ENCODE peak calls at places on chromosomes 13 and 19, in nine cellular contexts. One of them, this sample, is unnamed. For H3K9me3, the result is how much of the 10 kb centered on the place peaks cover.

GRCh38 chr19:14440049-14440448 is 6.9 kb downstream of the PKN1 start:
- DNase-seq in transverse colon: peak
- DNase-seq in pancreas: peak
- DNase-seq in K562: peak
- DNase-seq in IMR-90: no peak
- DNase-seq in A673: no peak
- DNase-seq in HAP-1: no peak
- DNase-seq in CD8-positive, alpha-beta T cell: peak
- DNase-seq in mucosa of descending colon: peak
- DNase-seq in this sample: no peak

GRCh38 chr19:15265849-15266248 is 33.6 kb upstream of the EPHX3 start:
- DNase-seq in pancreas: peak
- DNase-seq in CD8-positive, alpha-beta T cell: no peak
- DNase-seq in IMR-90: peak
- DNase-seq in A673: peak
- DNase-seq in mucosa of descending colon: peak
- DNase-seq in K562: no peak
- DNase-seq in HAP-1: no peak
- DNase-seq in transverse colon: peak
- DNase-seq in this sample: peak

GRCh38 chr13:41107104-41107571 is 25.5 kb downstream of the KBTBD6 start:
- DNase-seq in CD8-positive, alpha-beta T cell: no peak
- DNase-seq in mucosa of descending colon: no peak
- DNase-seq in K562: no peak
- DNase-seq in HAP-1: no peak
- DNase-seq in A673: no peak
- DNase-seq in pancreas: no peak
- DNase-seq in transverse colon: no peak
- DNase-seq in IMR-90: no peak
- DNase-seq in this sample: no peak

GRCh38 chr13:26200811-26201210 is 21.3 kb downstream of the RNF6 start:
- DNase-seq in IMR-90: no peak
- DNase-seq in mucosa of descending colon: no peak
- DNase-seq in pancreas: no peak
- DNase-seq in transverse colon: no peak
- DNase-seq in CD8-positive, alpha-beta T cell: no peak
- DNase-seq in HAP-1: no peak
- DNase-seq in A673: no peak
- DNase-seq in K562: no peak
- DNase-seq in this sample: no peak

GRCh38 chr19:11377237-11377636 is 2.8 kb downstream of the SWSAP1 start:
- DNase-seq in mucosa of descending colon: no peak
- DNase-seq in K562: peak
- DNase-seq in transverse colon: peak
- DNase-seq in IMR-90: peak
- DNase-seq in A673: no peak
- DNase-seq in CD8-positive, alpha-beta T cell: no peak
- DNase-seq in HAP-1: no peak
- DNase-seq in pancreas: no peak
- DNase-seq in this sample: peak

GRCh38 chr13:42762917-42763316 is 18.5 kb upstream of the FAM216B start:
- DNase-seq in pancreas: no peak
- DNase-seq in K562: no peak
- DNase-seq in IMR-90: peak
- DNase-seq in transverse colon: no peak
- DNase-seq in HAP-1: no peak
- DNase-seq in mucosa of descending colon: no peak
- DNase-seq in CD8-positive, alpha-beta T cell: no peak
- DNase-seq in A673: peak
- DNase-seq in this sample: no peak

GRCh38 chr13:94157705-94158218 is 321.7 kb downstream of the DCT start:
- DNase-seq in A673: no peak
- DNase-seq in transverse colon: no peak
- DNase-seq in HAP-1: no peak
- DNase-seq in pancreas: no peak
- DNase-seq in K562: no peak
- DNase-seq in mucosa of descending colon: no peak
- DNase-seq in IMR-90: no peak
- DNase-seq in CD8-positive, alpha-beta T cell: no peak
- DNase-seq in this sample: peak

GRCh38 chr13:113804017-113804702 is 45.1 kb downstream of the TMEM255B start:
- DNase-seq in mucosa of descending colon: no peak
- DNase-seq in transverse colon: no peak
- DNase-seq in IMR-90: no peak
- DNase-seq in pancreas: no peak
- DNase-seq in CD8-positive, alpha-beta T cell: no peak
- DNase-seq in K562: no peak
- DNase-seq in A673: no peak
- DNase-seq in HAP-1: no peak
- DNase-seq in this sample: no peak

GRCh38 chr13:94673841-94674240 is 38.5 kb downstream of the SOX21 start:
- DNase-seq in transverse colon: no peak
- DNase-seq in CD8-positive, alpha-beta T cell: no peak
- DNase-seq in A673: no peak
- DNase-seq in K562: no peak
- DNase-seq in pancreas: no peak
- DNase-seq in HAP-1: peak
- DNase-seq in mucosa of descending colon: no peak
- DNase-seq in IMR-90: no peak
- DNase-seq in this sample: no peak

GRCh38 chr13:50450279-50450678 is 393.2 kb downstream of the DLEU7 start:
- DNase-seq in A673: no peak
- DNase-seq in CD8-positive, alpha-beta T cell: no peak
- DNase-seq in K562: no peak
- DNase-seq in transverse colon: no peak
- DNase-seq in mucosa of descending colon: no peak
- DNase-seq in IMR-90: no peak
- DNase-seq in pancreas: no peak
- DNase-seq in HAP-1: no peak
- DNase-seq in this sample: no peak

GRCh38 chr19:47699360-47699917 is 13.8 kb upstream of the EHD2 start:
- DNase-seq in A673: peak
- DNase-seq in K562: peak
- DNase-seq in IMR-90: peak
- DNase-seq in pancreas: no peak
- DNase-seq in transverse colon: peak
- DNase-seq in mucosa of descending colon: peak
- DNase-seq in HAP-1: peak
- DNase-seq in CD8-positive, alpha-beta T cell: peak
- DNase-seq in this sample: peak

GRCh38 chr13:31775148-31775547 is 35.8 kb downstream of the RXFP2 start:
- DNase-seq in A673: no peak
- DNase-seq in transverse colon: no peak
- DNase-seq in IMR-90: no peak
- DNase-seq in CD8-positive, alpha-beta T cell: no peak
- DNase-seq in K562: no peak
- DNase-seq in pancreas: no peak
- DNase-seq in mucosa of descending colon: no peak
- DNase-seq in HAP-1: no peak
- DNase-seq in this sample: no peak

GRCh38 chr13:19519049-19519448 is 42.3 kb downstream of the TPTE2 start:
- DNase-seq in transverse colon: no peak
- DNase-seq in CD8-positive, alpha-beta T cell: no peak
- DNase-seq in mucosa of descending colon: no peak
- DNase-seq in K562: no peak
- DNase-seq in HAP-1: no peak
- DNase-seq in A673: no peak
- DNase-seq in pancreas: no peak
- DNase-seq in IMR-90: no peak
- DNase-seq in this sample: no peak

GRCh38 chr19:17779281-17779930 is 15.5 kb upstream of the B3GNT3 start:
- DNase-seq in A673: peak
- DNase-seq in IMR-90: peak
- DNase-seq in pancreas: peak
- DNase-seq in CD8-positive, alpha-beta T cell: no peak
- DNase-seq in HAP-1: peak
- DNase-seq in K562: peak
- DNase-seq in mucosa of descending colon: peak
- DNase-seq in transverse colon: peak
- DNase-seq in this sample: no peak

GRCh38 chr13:27022571-27023311 is 148.9 kb downstream of the USP12 start:
- DNase-seq in A673: no peak
- DNase-seq in CD8-positive, alpha-beta T cell: no peak
- DNase-seq in mucosa of descending colon: no peak
- DNase-seq in transverse colon: no peak
- DNase-seq in pancreas: no peak
- DNase-seq in HAP-1: no peak
- DNase-seq in IMR-90: peak
- DNase-seq in K562: peak
- DNase-seq in this sample: peak

GRCh38 chr19:39515551-39516191 is 732 bp downstream of the SELENOV start:
- DNase-seq in K562: no peak
- DNase-seq in mucosa of descending colon: no peak
- DNase-seq in transverse colon: no peak
- DNase-seq in pancreas: no peak
- DNase-seq in A673: no peak
- DNase-seq in HAP-1: no peak
- DNase-seq in IMR-90: no peak
- DNase-seq in CD8-positive, alpha-beta T cell: no peak
- DNase-seq in this sample: no peak

GRCh38 chr13:76711515-76712182 is 174.6 kb downstream of the KCTD12 start:
- DNase-seq in A673: peak
- DNase-seq in CD8-positive, alpha-beta T cell: no peak
- DNase-seq in pancreas: no peak
- DNase-seq in K562: no peak
- DNase-seq in transverse colon: peak
- DNase-seq in HAP-1: no peak
- DNase-seq in mucosa of descending colon: peak
- DNase-seq in IMR-90: peak
- DNase-seq in this sample: peak

GRCh38 chr13:90403330-90404082 is 944.0 kb upstream of the MIR17HG start:
- DNase-seq in A673: no peak
- DNase-seq in CD8-positive, alpha-beta T cell: no peak
- DNase-seq in pancreas: no peak
- DNase-seq in transverse colon: no peak
- DNase-seq in mucosa of descending colon: no peak
- DNase-seq in IMR-90: no peak
- DNase-seq in HAP-1: no peak
- DNase-seq in K562: no peak
- DNase-seq in this sample: no peak

GRCh38 chr19:50357178-50358100 is 8.0 kb downstream of the NAPSA start:
- DNase-seq in mucosa of descending colon: peak
- DNase-seq in pancreas: peak
- DNase-seq in IMR-90: peak
- DNase-seq in CD8-positive, alpha-beta T cell: peak
- DNase-seq in K562: peak
- DNase-seq in A673: peak
- DNase-seq in HAP-1: peak
- DNase-seq in transverse colon: peak
- DNase-seq in this sample: peak
- H3K4me3 ChIP-seq in mucosa of descending colon: no peak
- H3K4me3 ChIP-seq in pancreas: peak
- H3K4me3 ChIP-seq in IMR-90: peak
- H3K4me3 ChIP-seq in CD8-positive, alpha-beta T cell: peak
- H3K4me3 ChIP-seq in K562: peak
- H3K4me3 ChIP-seq in A673: peak
- H3K4me3 ChIP-seq in HAP-1: no peak
- H3K4me3 ChIP-seq in transverse colon: peak
- H3K4me3 ChIP-seq in this sample: peak

GRCh38 chr13:68976287-68976686 is 1131.3 kb upstream of the ATXN8OS start:
- DNase-seq in K562: no peak
- DNase-seq in CD8-positive, alpha-beta T cell: no peak
- DNase-seq in pancreas: no peak
- DNase-seq in mucosa of descending colon: no peak
- DNase-seq in HAP-1: no peak
- DNase-seq in transverse colon: no peak
- DNase-seq in A673: no peak
- DNase-seq in IMR-90: no peak
- DNase-seq in this sample: no peak

GRCh38 chr13:68970532-68970931 is 1137.1 kb upstream of the ATXN8OS start:
- DNase-seq in CD8-positive, alpha-beta T cell: no peak
- DNase-seq in K562: no peak
- DNase-seq in transverse colon: no peak
- DNase-seq in mucosa of descending colon: no peak
- DNase-seq in HAP-1: no peak
- DNase-seq in A673: no peak
- DNase-seq in IMR-90: no peak
- DNase-seq in pancreas: no peak
- DNase-seq in this sample: no peak
- H3K9me3 ChIP-seq in CD8-positive, alpha-beta T cell: under half
- H3K9me3 ChIP-seq in K562: under half
- H3K9me3 ChIP-seq in transverse colon: under half
- H3K9me3 ChIP-seq in mucosa of descending colon: under half
- H3K9me3 ChIP-seq in HAP-1: under half
- H3K9me3 ChIP-seq in A673: under half
- H3K9me3 ChIP-seq in IMR-90: under half
- H3K9me3 ChIP-seq in pancreas: under half
- H3K9me3 ChIP-seq in this sample: under half

GRCh38 chr19:40705362-40705651 is 11.4 kb downstream of the COQ8B start:
- DNase-seq in mucosa of descending colon: no peak
- DNase-seq in IMR-90: no peak
- DNase-seq in pancreas: no peak
- DNase-seq in CD8-positive, alpha-beta T cell: no peak
- DNase-seq in transverse colon: no peak
- DNase-seq in HAP-1: no peak
- DNase-seq in K562: no peak
- DNase-seq in A673: no peak
- DNase-seq in this sample: no peak

GRCh38 chr19:40703029-40703755 is 12.7 kb upstream of the NUMBL start:
- DNase-seq in transverse colon: no peak
- DNase-seq in A673: no peak
- DNase-seq in HAP-1: no peak
- DNase-seq in pancreas: no peak
- DNase-seq in IMR-90: no peak
- DNase-seq in CD8-positive, alpha-beta T cell: no peak
- DNase-seq in K562: no peak
- DNase-seq in mucosa of descending colon: no peak
- DNase-seq in this sample: no peak

GRCh38 chr19:40707615-40708014 is 9.1 kb downstream of the COQ8B start:
- DNase-seq in HAP-1: no peak
- DNase-seq in transverse colon: no peak
- DNase-seq in K562: no peak
- DNase-seq in mucosa of descending colon: no peak
- DNase-seq in A673: no peak
- DNase-seq in IMR-90: no peak
- DNase-seq in pancreas: no peak
- DNase-seq in CD8-positive, alpha-beta T cell: no peak
- DNase-seq in this sample: no peak

GRCh38 chr19:40704491-40705361 is 12.0 kb downstream of the COQ8B start:
- DNase-seq in A673: no peak
- DNase-seq in K562: no peak
- DNase-seq in HAP-1: no peak
- DNase-seq in CD8-positive, alpha-beta T cell: no peak
- DNase-seq in pancreas: no peak
- DNase-seq in mucosa of descending colon: no peak
- DNase-seq in IMR-90: no peak
- DNase-seq in transverse colon: no peak
- DNase-seq in this sample: no peak

GRCh38 chr19:40705950-40706619 is 10.6 kb downstream of the COQ8B start:
- DNase-seq in pancreas: no peak
- DNase-seq in transverse colon: no peak
- DNase-seq in K562: no peak
- DNase-seq in IMR-90: no peak
- DNase-seq in HAP-1: no peak
- DNase-seq in A673: no peak
- DNase-seq in CD8-positive, alpha-beta T cell: no peak
- DNase-seq in mucosa of descending colon: no peak
- DNase-seq in this sample: no peak
- H3K4me3 ChIP-seq in pancreas: no peak
- H3K4me3 ChIP-seq in transverse colon: no peak
- H3K4me3 ChIP-seq in K562: no peak
- H3K4me3 ChIP-seq in IMR-90: no peak
- H3K4me3 ChIP-seq in HAP-1: no peak
- H3K4me3 ChIP-seq in A673: no peak
- H3K4me3 ChIP-seq in CD8-positive, alpha-beta T cell: no peak
- H3K4me3 ChIP-seq in mucosa of descending colon: no peak
- H3K4me3 ChIP-seq in this sample: no peak

GRCh38 chr19:1353144-1353543 is 30.6 kb upstream of the NDUFS7 start:
- DNase-seq in A673: no peak
- DNase-seq in K562: no peak
- DNase-seq in IMR-90: no peak
- DNase-seq in mucosa of descending colon: no peak
- DNase-seq in transverse colon: no peak
- DNase-seq in pancreas: no peak
- DNase-seq in CD8-positive, alpha-beta T cell: no peak
- DNase-seq in HAP-1: no peak
- DNase-seq in this sample: no peak
- H3K9me3 ChIP-seq in A673: under half
- H3K9me3 ChIP-seq in K562: under half
- H3K9me3 ChIP-seq in IMR-90: under half
- H3K9me3 ChIP-seq in mucosa of descending colon: under half
- H3K9me3 ChIP-seq in transverse colon: under half
- H3K9me3 ChIP-seq in pancreas: under half
- H3K9me3 ChIP-seq in CD8-positive, alpha-beta T cell: under half
- H3K9me3 ChIP-seq in HAP-1: under half
- H3K9me3 ChIP-seq in this sample: under half

This sample was measured in MG63.